ENCODE peak calls at places on chromosomes 5 and 9, in nine cellular contexts. C, I, K, M, X, R, L, T and G are unnamed samples.

GRCh38 chr9:70413427-70413797 is 1.0 kb downstream of the KLF9 start:
- DNase-seq in C (peak; percentile 82), R (no peak), K (no peak), I (peak; percentile 80), L (peak; percentile 47), X (no peak), M (peak; percentile 59), T (peak; percentile 73), G (no peak)

GRCh38 chr9:78400496-78400895 is 103.6 kb downstream of the PSAT1 start:
- DNase-seq in T (no peak), C (no peak), R (no peak), M (no peak), X (no peak), I (no peak), K (no peak), L (no peak), G (no peak)

GRCh38 chr9:134632329-134632728 is 9.3 kb upstream of the COL5A1 start:
- DNase-seq in R (no peak), L (no peak), T (no peak), I (peak; percentile 34), X (no peak), M (no peak), C (no peak), K (no peak), G (no peak)

GRCh38 chr9:35882996-35883395 is 12.8 kb upstream of the OR13J1 start:
- DNase-seq in X (no peak), M (no peak), C (no peak), L (no peak), K (no peak), R (no peak), T (no peak), I (no peak), G (no peak)

GRCh38 chr9:81132796-81133195 is 556.6 kb downstream of the TLE1 start:
- DNase-seq in M (no peak), X (no peak), L (no peak), K (no peak), T (no peak), R (no peak), I (no peak), C (no peak), G (no peak)

GRCh38 chr5:174755103-174755502 is 30.7 kb downstream of the MSX2 start:
- DNase-seq in K (no peak), L (no peak), R (no peak), T (no peak), M (no peak), I (no peak), C (no peak), X (no peak), G (no peak)

GRCh38 chr9:37997636-37998374 is 71.2 kb downstream of the SHB start:
- DNase-seq in L (no peak), C (peak; percentile 67), M (no peak), K (no peak), X (no peak), R (no peak), T (no peak), I (no peak), G (no peak)

GRCh38 chr9:92064711-92065110 is 50.5 kb downstream of the SPTLC1 start:
- DNase-seq in R (no peak), L (no peak), I (no peak), K (no peak), C (no peak), X (no peak), M (no peak), T (no peak), G (no peak)

GRCh38 chr9:21813575-21814473 is 11.4 kb downstream of the MTAP start:
- DNase-seq in K (peak; percentile 85), M (no peak), L (peak; percentile 82), X (no peak), T (peak; percentile 53), C (peak; percentile 52), R (peak; percentile 64), I (peak; percentile 28), G (peak; percentile 57)